ENCODE peak calls at places on chromosomes 6 and 20, in eight cellular contexts. One of them, this sample, is unnamed.

GRCh38 chr6:28281288-28282064 is at the start of gene PGBD1:
- DNase-seq in EL: peak
- DNase-seq in activated CD4-positive, alpha-beta memory T cell treated with anti-CD3 and anti-CD28 coated beads for 36 hours: peak
- DNase-seq in HuH-7.5: peak
- DNase-seq in M059J: peak
- DNase-seq in upper lobe of right lung: peak
- DNase-seq in left cardiac atrium: peak
- DNase-seq in psoas muscle: peak
- DNase-seq in this sample: peak

GRCh38 chr20:47573586-47573985 is 71.9 kb downstream of the NCOA3 start:
- DNase-seq in EL: no peak
- DNase-seq in activated CD4-positive, alpha-beta memory T cell treated with anti-CD3 and anti-CD28 coated beads for 36 hours: no peak
- DNase-seq in HuH-7.5: no peak
- DNase-seq in M059J: no peak
- DNase-seq in upper lobe of right lung: no peak
- DNase-seq in left cardiac atrium: no peak
- DNase-seq in psoas muscle: no peak
- DNase-seq in this sample: no peak

GRCh38 chr6:81144346-81144745 is 608.1 kb downstream of the TENT5A start:
- DNase-seq in EL: peak
- DNase-seq in activated CD4-positive, alpha-beta memory T cell treated with anti-CD3 and anti-CD28 coated beads for 36 hours: no peak
- DNase-seq in HuH-7.5: no peak
- DNase-seq in M059J: peak
- DNase-seq in upper lobe of right lung: no peak
- DNase-seq in left cardiac atrium: no peak
- DNase-seq in psoas muscle: no peak
- DNase-seq in this sample: no peak

GRCh38 chr6:70663881-70664466 is 3.7 kb upstream of the SMAP1 start:
- DNase-seq in EL: no peak
- DNase-seq in activated CD4-positive, alpha-beta memory T cell treated with anti-CD3 and anti-CD28 coated beads for 36 hours: no peak
- DNase-seq in HuH-7.5: no peak
- DNase-seq in M059J: no peak
- DNase-seq in upper lobe of right lung: no peak
- DNase-seq in left cardiac atrium: no peak
- DNase-seq in psoas muscle: peak
- DNase-seq in this sample: no peak

GRCh38 chr20:50098259-50098658 is 14.7 kb downstream of the UBE2V1 start:
- DNase-seq in EL: no peak
- DNase-seq in activated CD4-positive, alpha-beta memory T cell treated with anti-CD3 and anti-CD28 coated beads for 36 hours: no peak
- DNase-seq in HuH-7.5: no peak
- DNase-seq in M059J: no peak
- DNase-seq in upper lobe of right lung: no peak
- DNase-seq in left cardiac atrium: no peak
- DNase-seq in psoas muscle: no peak
- DNase-seq in this sample: no peak

GRCh38 chr20:23147964-23148720 is 62.0 kb upstream of the CD93 start:
- DNase-seq in EL: peak
- DNase-seq in activated CD4-positive, alpha-beta memory T cell treated with anti-CD3 and anti-CD28 coated beads for 36 hours: peak
- DNase-seq in HuH-7.5: no peak
- DNase-seq in M059J: peak
- DNase-seq in upper lobe of right lung: peak
- DNase-seq in left cardiac atrium: peak
- DNase-seq in psoas muscle: peak
- DNase-seq in this sample: peak

GRCh38 chr6:39419607-39420006 is 97.1 kb upstream of the KCNK16 start:
- DNase-seq in EL: no peak
- DNase-seq in activated CD4-positive, alpha-beta memory T cell treated with anti-CD3 and anti-CD28 coated beads for 36 hours: no peak
- DNase-seq in HuH-7.5: no peak
- DNase-seq in M059J: no peak
- DNase-seq in upper lobe of right lung: no peak
- DNase-seq in left cardiac atrium: no peak
- DNase-seq in psoas muscle: no peak
- DNase-seq in this sample: no peak

GRCh38 chr6:125835221-125835744 is 44.5 kb downstream of the NCOA7 start:
- DNase-seq in EL: no peak
- DNase-seq in activated CD4-positive, alpha-beta memory T cell treated with anti-CD3 and anti-CD28 coated beads for 36 hours: no peak
- DNase-seq in HuH-7.5: no peak
- DNase-seq in M059J: no peak
- DNase-seq in upper lobe of right lung: no peak
- DNase-seq in left cardiac atrium: peak
- DNase-seq in psoas muscle: peak
- DNase-seq in this sample: peak

GRCh38 chr6:12371641-12372146 is 81.5 kb downstream of the EDN1 start:
- DNase-seq in EL: peak
- DNase-seq in activated CD4-positive, alpha-beta memory T cell treated with anti-CD3 and anti-CD28 coated beads for 36 hours: no peak
- DNase-seq in HuH-7.5: peak
- DNase-seq in M059J: peak
- DNase-seq in upper lobe of right lung: no peak
- DNase-seq in left cardiac atrium: no peak
- DNase-seq in psoas muscle: no peak
- DNase-seq in this sample: no peak

GRCh38 chr20:56171087-56172012 is 77.2 kb upstream of the MC3R start:
- DNase-seq in EL: peak
- DNase-seq in activated CD4-positive, alpha-beta memory T cell treated with anti-CD3 and anti-CD28 coated beads for 36 hours: no peak
- DNase-seq in HuH-7.5: peak
- DNase-seq in M059J: peak
- DNase-seq in upper lobe of right lung: no peak
- DNase-seq in left cardiac atrium: no peak
- DNase-seq in psoas muscle: no peak
- DNase-seq in this sample: no peak

GRCh38 chr6:49923826-49924225 is 40.1 kb downstream of the DEFB114 start:
- DNase-seq in EL: no peak
- DNase-seq in activated CD4-positive, alpha-beta memory T cell treated with anti-CD3 and anti-CD28 coated beads for 36 hours: no peak
- DNase-seq in HuH-7.5: no peak
- DNase-seq in M059J: peak
- DNase-seq in upper lobe of right lung: no peak
- DNase-seq in left cardiac atrium: no peak
- DNase-seq in psoas muscle: no peak
- DNase-seq in this sample: no peak

GRCh38 chr6:16721977-16722376 is 39.3 kb downstream of the ATXN1 start:
- DNase-seq in EL: no peak
- DNase-seq in activated CD4-positive, alpha-beta memory T cell treated with anti-CD3 and anti-CD28 coated beads for 36 hours: no peak
- DNase-seq in HuH-7.5: no peak
- DNase-seq in M059J: no peak
- DNase-seq in upper lobe of right lung: no peak
- DNase-seq in left cardiac atrium: no peak
- DNase-seq in psoas muscle: no peak
- DNase-seq in this sample: no peak

GRCh38 chr6:43389713-43390265 is 20.3 kb upstream of the ZNF318 start:
- DNase-seq in EL: no peak
- DNase-seq in activated CD4-positive, alpha-beta memory T cell treated with anti-CD3 and anti-CD28 coated beads for 36 hours: no peak
- DNase-seq in HuH-7.5: no peak
- DNase-seq in M059J: no peak
- DNase-seq in upper lobe of right lung: no peak
- DNase-seq in left cardiac atrium: no peak
- DNase-seq in psoas muscle: no peak
- DNase-seq in this sample: no peak

GRCh38 chr6:111871725-111872520 is 1.3 kb downstream of the FYN start:
- DNase-seq in EL: peak
- DNase-seq in activated CD4-positive, alpha-beta memory T cell treated with anti-CD3 and anti-CD28 coated beads for 36 hours: peak
- DNase-seq in HuH-7.5: peak
- DNase-seq in M059J: peak
- DNase-seq in upper lobe of right lung: no peak
- DNase-seq in left cardiac atrium: peak
- DNase-seq in psoas muscle: no peak
- DNase-seq in this sample: peak

GRCh38 chr6:3209114-3210023 is 18.1 kb downstream of the TUBB2B start:
- DNase-seq in EL: peak
- DNase-seq in activated CD4-positive, alpha-beta memory T cell treated with anti-CD3 and anti-CD28 coated beads for 36 hours: peak
- DNase-seq in HuH-7.5: no peak
- DNase-seq in M059J: peak
- DNase-seq in upper lobe of right lung: no peak
- DNase-seq in left cardiac atrium: peak
- DNase-seq in psoas muscle: peak
- DNase-seq in this sample: peak

GRCh38 chr6:69018911-69019310 is 383.8 kb downstream of the ADGRB3 start:
- DNase-seq in EL: no peak
- DNase-seq in activated CD4-positive, alpha-beta memory T cell treated with anti-CD3 and anti-CD28 coated beads for 36 hours: no peak
- DNase-seq in HuH-7.5: no peak
- DNase-seq in M059J: no peak
- DNase-seq in upper lobe of right lung: no peak
- DNase-seq in left cardiac atrium: no peak
- DNase-seq in psoas muscle: no peak
- DNase-seq in this sample: no peak

GRCh38 chr20:43191946-43192847 is 2.5 kb upstream of the PTPRT start:
- DNase-seq in EL: peak
- DNase-seq in activated CD4-positive, alpha-beta memory T cell treated with anti-CD3 and anti-CD28 coated beads for 36 hours: peak
- DNase-seq in HuH-7.5: peak
- DNase-seq in M059J: peak
- DNase-seq in upper lobe of right lung: no peak
- DNase-seq in left cardiac atrium: no peak
- DNase-seq in psoas muscle: no peak
- DNase-seq in this sample: no peak

GRCh38 chr6:168371989-168372711 is 52.6 kb upstream of the DACT2 start:
- DNase-seq in EL: no peak
- DNase-seq in activated CD4-positive, alpha-beta memory T cell treated with anti-CD3 and anti-CD28 coated beads for 36 hours: no peak
- DNase-seq in HuH-7.5: no peak
- DNase-seq in M059J: no peak
- DNase-seq in upper lobe of right lung: peak
- DNase-seq in left cardiac atrium: peak
- DNase-seq in psoas muscle: no peak
- DNase-seq in this sample: no peak

GRCh38 chr6:209432-210103 is 82.7 kb upstream of the DUSP22 start:
- DNase-seq in EL: no peak
- DNase-seq in activated CD4-positive, alpha-beta memory T cell treated with anti-CD3 and anti-CD28 coated beads for 36 hours: peak
- DNase-seq in HuH-7.5: no peak
- DNase-seq in M059J: no peak
- DNase-seq in upper lobe of right lung: no peak
- DNase-seq in left cardiac atrium: no peak
- DNase-seq in psoas muscle: no peak
- DNase-seq in this sample: no peak

GRCh38 chr6:117740605-117741004 is 65.3 kb downstream of the NUS1 start:
- DNase-seq in EL: no peak
- DNase-seq in activated CD4-positive, alpha-beta memory T cell treated with anti-CD3 and anti-CD28 coated beads for 36 hours: no peak
- DNase-seq in HuH-7.5: no peak
- DNase-seq in M059J: no peak
- DNase-seq in upper lobe of right lung: no peak
- DNase-seq in left cardiac atrium: no peak
- DNase-seq in psoas muscle: no peak
- DNase-seq in this sample: no peak

GRCh38 chr6:154447929-154448328 is 62.6 kb downstream of the CNKSR3 start:
- DNase-seq in EL: peak
- DNase-seq in activated CD4-positive, alpha-beta memory T cell treated with anti-CD3 and anti-CD28 coated beads for 36 hours: no peak
- DNase-seq in HuH-7.5: no peak
- DNase-seq in M059J: peak
- DNase-seq in upper lobe of right lung: no peak
- DNase-seq in left cardiac atrium: no peak
- DNase-seq in psoas muscle: no peak
- DNase-seq in this sample: no peak

GRCh38 chr6:157708933-157709332 is 114.1 kb upstream of the SNX9 start:
- DNase-seq in EL: no peak
- DNase-seq in activated CD4-positive, alpha-beta memory T cell treated with anti-CD3 and anti-CD28 coated beads for 36 hours: no peak
- DNase-seq in HuH-7.5: no peak
- DNase-seq in M059J: no peak
- DNase-seq in upper lobe of right lung: no peak
- DNase-seq in left cardiac atrium: no peak
- DNase-seq in psoas muscle: no peak
- DNase-seq in this sample: no peak

GRCh38 chr6:165611294-165611693 is 51.7 kb downstream of the PDE10A start:
- DNase-seq in EL: no peak
- DNase-seq in activated CD4-positive, alpha-beta memory T cell treated with anti-CD3 and anti-CD28 coated beads for 36 hours: no peak
- DNase-seq in HuH-7.5: no peak
- DNase-seq in M059J: no peak
- DNase-seq in upper lobe of right lung: no peak
- DNase-seq in left cardiac atrium: no peak
- DNase-seq in psoas muscle: no peak
- DNase-seq in this sample: no peak

GRCh38 chr6:150143521-150144293 is 863 bp downstream of the PPP1R14C start:
- DNase-seq in EL: no peak
- DNase-seq in activated CD4-positive, alpha-beta memory T cell treated with anti-CD3 and anti-CD28 coated beads for 36 hours: no peak
- DNase-seq in HuH-7.5: no peak
- DNase-seq in M059J: no peak
- DNase-seq in upper lobe of right lung: peak
- DNase-seq in left cardiac atrium: peak
- DNase-seq in psoas muscle: peak
- DNase-seq in this sample: peak

GRCh38 chr20:14889503-14890125 is 552.2 kb upstream of the FLRT3 start:
- DNase-seq in EL: no peak
- DNase-seq in activated CD4-positive, alpha-beta memory T cell treated with anti-CD3 and anti-CD28 coated beads for 36 hours: no peak
- DNase-seq in HuH-7.5: no peak
- DNase-seq in M059J: no peak
- DNase-seq in upper lobe of right lung: no peak
- DNase-seq in left cardiac atrium: no peak
- DNase-seq in psoas muscle: no peak
- DNase-seq in this sample: no peak

GRCh38 chr6:34657307-34657978 is 39.1 kb downstream of the ILRUN start:
- DNase-seq in EL: peak
- DNase-seq in activated CD4-positive, alpha-beta memory T cell treated with anti-CD3 and anti-CD28 coated beads for 36 hours: peak
- DNase-seq in HuH-7.5: peak
- DNase-seq in M059J: peak
- DNase-seq in upper lobe of right lung: no peak
- DNase-seq in left cardiac atrium: peak
- DNase-seq in psoas muscle: no peak
- DNase-seq in this sample: no peak

GRCh38 chr20:57371363-57371762 is 19.8 kb upstream of the RBM38 start:
- DNase-seq in EL: no peak
- DNase-seq in activated CD4-positive, alpha-beta memory T cell treated with anti-CD3 and anti-CD28 coated beads for 36 hours: no peak
- DNase-seq in HuH-7.5: no peak
- DNase-seq in M059J: no peak
- DNase-seq in upper lobe of right lung: no peak
- DNase-seq in left cardiac atrium: no peak
- DNase-seq in psoas muscle: no peak
- DNase-seq in this sample: no peak

GRCh38 chr6:169722362-169723199 is 1.7 kb downstream of the PHF10 start:
- DNase-seq in EL: peak
- DNase-seq in activated CD4-positive, alpha-beta memory T cell treated with anti-CD3 and anti-CD28 coated beads for 36 hours: peak
- DNase-seq in HuH-7.5: peak
- DNase-seq in M059J: peak
- DNase-seq in upper lobe of right lung: peak
- DNase-seq in left cardiac atrium: peak
- DNase-seq in psoas muscle: peak
- DNase-seq in this sample: peak

GRCh38 chr6:84027340-84028183 is 6.0 kb upstream of the MRAP2 start:
- DNase-seq in EL: peak
- DNase-seq in activated CD4-positive, alpha-beta memory T cell treated with anti-CD3 and anti-CD28 coated beads for 36 hours: no peak
- DNase-seq in HuH-7.5: no peak
- DNase-seq in M059J: peak
- DNase-seq in upper lobe of right lung: no peak
- DNase-seq in left cardiac atrium: peak
- DNase-seq in psoas muscle: no peak
- DNase-seq in this sample: peak

GRCh38 chr20:5703542-5704215 is 46.5 kb upstream of the SHLD1 start:
- DNase-seq in EL: no peak
- DNase-seq in activated CD4-positive, alpha-beta memory T cell treated with anti-CD3 and anti-CD28 coated beads for 36 hours: no peak
- DNase-seq in HuH-7.5: no peak
- DNase-seq in M059J: no peak
- DNase-seq in upper lobe of right lung: no peak
- DNase-seq in left cardiac atrium: no peak
- DNase-seq in psoas muscle: no peak
- DNase-seq in this sample: no peak

This sample was measured in right cardiac atrium.